ENCODE peak calls at places on chromosomes 11 and 22, in seven cellular contexts. K is CD8-positive, alpha-beta T cell; Z is activated CD8-positive, alpha-beta T cell treated with anti-CD3 and anti-CD28 coated beads for 36 hours; O is lower lobe of right lung; W is endodermal cell; Q is GM13977; V is transverse colon. A is an unnamed sample.

GRCh38 chr22:44317886-44318637 is 5.3 kb upstream of the SHISAL1 start:
- DNase-seq in K (no peak), Z (no peak), O (no peak), W (no peak), Q (no peak), V (no peak), A (no peak)

GRCh38 chr11:19447150-19447566 is 206.4 kb upstream of the E2F8 start:
- DNase-seq in K (no peak), Z (no peak), O (no peak), W (no peak), Q (no peak), V (no peak), A (no peak)

GRCh38 chr11:2196970-2197770 is 25.6 kb upstream of the TH start:
- DNase-seq in K (peak), Z (peak), O (peak), W (peak), Q (peak), V (peak), A (peak)

GRCh38 chr11:19978668-19979518 is 181.4 kb downstream of the DBX1 start:
- DNase-seq in K (no peak), Z (peak), O (peak), W (no peak), Q (peak), V (no peak), A (no peak)

GRCh38 chr11:44110231-44110679 is 14.8 kb downstream of the EXT2 start:
- DNase-seq in K (peak), Z (peak), O (no peak), W (peak), Q (peak), V (peak), A (peak)

GRCh38 chr22:25362883-25363240 is 143.4 kb downstream of the CRYBB2 start:
- DNase-seq in K (no peak), Z (no peak), O (peak), W (no peak), Q (no peak), V (no peak), A (no peak)

GRCh38 chr11:77152846-77153245 is 24.8 kb downstream of the MYO7A start:
- DNase-seq in K (no peak), Z (no peak), O (no peak), W (no peak), Q (no peak), V (no peak), A (no peak)

GRCh38 chr11:98835336-98835735 is 185.4 kb upstream of the CNTN5 start:
- DNase-seq in K (no peak), Z (no peak), O (no peak), W (no peak), Q (no peak), V (no peak), A (no peak)

GRCh38 chr11:9132203-9132878 is 40.9 kb upstream of the SCUBE2 start:
- DNase-seq in K (no peak), Z (no peak), O (no peak), W (no peak), Q (no peak), V (no peak), A (no peak)

GRCh38 chr11:74268451-74268850 is 43.0 kb downstream of the P4HA3 start:
- DNase-seq in K (no peak), Z (no peak), O (no peak), W (no peak), Q (no peak), V (no peak), A (no peak)

GRCh38 chr22:48944433-48944755 is 883.3 kb downstream of the BRD1 start:
- DNase-seq in K (no peak), Z (no peak), O (no peak), W (no peak), Q (no peak), V (no peak), A (peak)

GRCh38 chr22:27866136-27867091 is 52.6 kb downstream of the PITPNB start:
- DNase-seq in K (no peak), Z (no peak), O (no peak), W (no peak), Q (no peak), V (no peak), A (no peak)

GRCh38 chr11:96026310-96026709 is 102.4 kb upstream of the MTMR2 start:
- DNase-seq in K (no peak), Z (no peak), O (no peak), W (no peak), Q (no peak), V (no peak), A (no peak)

GRCh38 chr11:115721309-115722007 is 217.2 kb upstream of the CADM1 start:
- DNase-seq in K (no peak), Z (no peak), O (no peak), W (peak), Q (no peak), V (no peak), A (no peak)

GRCh38 chr11:123829745-123830144 is 23.6 kb upstream of the OR6M1 start:
- DNase-seq in K (no peak), Z (no peak), O (no peak), W (no peak), Q (no peak), V (no peak), A (no peak)

GRCh38 chr11:126564588-126564987 is 209.1 kb downstream of the ST3GAL4 start:
- DNase-seq in K (no peak), Z (no peak), O (no peak), W (peak), Q (no peak), V (no peak), A (no peak)

GRCh38 chr11:101707477-101707876 is 123.7 kb upstream of the TRPC6 start:
- DNase-seq in K (no peak), Z (no peak), O (no peak), W (peak), Q (no peak), V (no peak), A (no peak)

GRCh38 chr11:2700415-2701211 is 819 bp upstream of the KCNQ1OT1 start:
- DNase-seq in K (no peak), Z (peak), O (peak), W (peak), Q (peak), V (peak), A (no peak)

GRCh38 chr11:121448431-121448941 is 3.6 kb upstream of the SORL1 start:
- DNase-seq in K (no peak), Z (peak), O (no peak), W (no peak), Q (no peak), V (no peak), A (no peak)

GRCh38 chr11:121105063-121105480 is 4.0 kb downstream of the TECTA start:
- DNase-seq in K (no peak), Z (no peak), O (no peak), W (no peak), Q (no peak), V (no peak), A (no peak)

GRCh38 chr22:28146401-28147304 is 227.6 kb upstream of the PITPNB start:
- DNase-seq in K (no peak), Z (no peak), O (no peak), W (no peak), Q (no peak), V (no peak), A (no peak)

GRCh38 chr11:10303558-10304363 is 1.1 kb upstream of the ADM start:
- DNase-seq in K (no peak), Z (peak), O (peak), W (peak), Q (no peak), V (peak), A (no peak)

GRCh38 chr11:43212279-43212678 is 99.5 kb upstream of the API5 start:
- DNase-seq in K (no peak), Z (no peak), O (no peak), W (peak), Q (no peak), V (no peak), A (no peak)

GRCh38 chr22:44587004-44587793 is 89.2 kb upstream of the RTL6 start:
- DNase-seq in K (no peak), Z (peak), O (peak), W (peak), Q (peak), V (no peak), A (no peak)

GRCh38 chr22:31248138-31248745 is 36.1 kb downstream of the LIMK2 start:
- DNase-seq in K (peak), Z (peak), O (peak), W (peak), Q (peak), V (peak), A (no peak)

GRCh38 chr11:23288001-23288783 is 427.9 kb upstream of the CCDC179 start:
- DNase-seq in K (no peak), Z (no peak), O (no peak), W (no peak), Q (no peak), V (no peak), A (no peak)

GRCh38 chr11:95933594-95933993 is 9.7 kb upstream of the MTMR2 start:
- DNase-seq in K (no peak), Z (no peak), O (no peak), W (no peak), Q (no peak), V (no peak), A (no peak)

GRCh38 chr22:25146311-25146710 is 53.3 kb upstream of the CRYBB3 start:
- DNase-seq in K (no peak), Z (no peak), O (no peak), W (no peak), Q (no peak), V (no peak), A (no peak)

GRCh38 chr11:75270896-75271415 is 30.4 kb downstream of the TPBGL start:
- DNase-seq in K (no peak), Z (peak), O (no peak), W (peak), Q (peak), V (peak), A (no peak)
- TF ChIP-seq CTCF in K (peak), Z (peak), O (no peak), W (peak), Q (peak), V (no peak), A (no peak)

DNA sequence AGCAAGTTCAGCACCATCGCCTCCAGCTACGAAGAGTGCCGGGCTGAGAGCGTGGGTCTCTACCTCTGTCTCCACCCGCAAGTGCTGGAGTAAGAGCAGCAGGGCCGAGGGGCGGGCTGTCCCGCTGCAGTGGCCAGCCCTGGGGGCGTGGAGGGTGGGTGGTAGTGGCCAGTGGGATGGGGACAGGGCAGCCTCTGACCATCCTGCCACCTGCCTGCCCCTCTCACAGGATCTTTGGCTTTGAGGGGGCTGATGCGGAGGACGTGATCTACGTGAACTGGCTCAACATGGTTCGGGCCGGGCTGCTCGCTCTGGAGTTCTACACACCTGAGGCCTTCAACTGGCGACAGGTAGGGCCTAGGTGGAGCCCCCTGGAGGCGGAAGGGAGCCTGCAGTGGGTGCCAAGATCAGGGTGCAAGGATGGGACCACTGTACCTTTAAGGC is 15.0 kb upstream of the BBS1 start:
- DNase-seq in K (no peak), Z (peak), O (no peak), W (peak), Q (no peak), V (no peak), A (no peak)
- TF ChIP-seq CTCF in K (no peak), Z (peak), O (no peak), W (peak), Q (peak), V (no peak), A (peak)

GRCh38 chr22:39220450-39220849 is 24.3 kb downstream of the PDGFB start:
- DNase-seq in K (no peak), Z (no peak), O (peak), W (peak), Q (no peak), V (no peak), A (no peak)

GRCh38 chr22:39220897-39221850 is 23.6 kb downstream of the PDGFB start:
- DNase-seq in K (no peak), Z (no peak), O (peak), W (peak), Q (no peak), V (no peak), A (no peak)

GRCh38 chr22:39223091-39223710 is 21.6 kb downstream of the PDGFB start:
- DNase-seq in K (no peak), Z (peak), O (peak), W (peak), Q (no peak), V (no peak), A (no peak)

GRCh38 chr22:39224550-39224949 is 20.2 kb downstream of the PDGFB start:
- DNase-seq in K (no peak), Z (no peak), O (no peak), W (no peak), Q (no peak), V (no peak), A (no peak)

GRCh38 chr22:39221999-39222686 is 22.6 kb downstream of the PDGFB start:
- DNase-seq in K (no peak), Z (no peak), O (peak), W (peak), Q (no peak), V (no peak), A (no peak)
- TF ChIP-seq CTCF in K (no peak), Z (no peak), O (no peak), W (no peak), Q (no peak), V (no peak), A (no peak)

GRCh38 chr11:119371067-119371601 is 10.4 kb downstream of the USP2 start:
- DNase-seq in K (no peak), Z (no peak), O (no peak), W (no peak), Q (no peak), V (no peak), A (no peak)

GRCh38 chr11:119372260-119373058 is 9.0 kb downstream of the USP2 start:
- DNase-seq in K (no peak), Z (no peak), O (no peak), W (peak), Q (no peak), V (no peak), A (no peak)

GRCh38 chr11:119373059-119373875 is 8.2 kb downstream of the USP2 start:
- DNase-seq in K (no peak), Z (peak), O (no peak), W (no peak), Q (no peak), V (no peak), A (no peak)

GRCh38 chr11:119370486-119371046 is 10.9 kb downstream of the USP2 start:
- DNase-seq in K (no peak), Z (no peak), O (no peak), W (peak), Q (no peak), V (peak), A (no peak)

GRCh38 chr11:119371778-119372182 is 9.7 kb downstream of the USP2 start:
- DNase-seq in K (no peak), Z (no peak), O (no peak), W (peak), Q (no peak), V (no peak), A (no peak)
- TF ChIP-seq CTCF in K (no peak), Z (no peak), O (no peak), W (no peak), Q (no peak), V (no peak), A (no peak)

GRCh38 chr11:68341557-68342458 is 29.4 kb downstream of the LRP5 start:
- DNase-seq in K (no peak), Z (no peak), O (no peak), W (no peak), Q (no peak), V (no peak), A (no peak)
- TF ChIP-seq CTCF in K (no peak), Z (no peak), O (no peak), W (peak), Q (no peak), V (no peak), A (no peak)

GRCh38 chr22:19704355-19705015 is 9.8 kb upstream of the SEPTIN5 start:
- DNase-seq in K (no peak), Z (no peak), O (no peak), W (no peak), Q (no peak), V (no peak), A (no peak)

GRCh38 chr22:19706661-19707151 is 7.6 kb upstream of the SEPTIN5 start:
- DNase-seq in K (no peak), Z (no peak), O (no peak), W (peak), Q (no peak), V (no peak), A (no peak)

GRCh38 chr22:19707347-19708322 is 6.7 kb upstream of the SEPTIN5 start:
- DNase-seq in K (no peak), Z (no peak), O (peak), W (peak), Q (no peak), V (no peak), A (no peak)

GRCh38 chr22:19703869-19704268 is 10.4 kb upstream of the SEPTIN5 start:
- DNase-seq in K (no peak), Z (no peak), O (peak), W (peak), Q (no peak), V (no peak), A (no peak)

DNA sequence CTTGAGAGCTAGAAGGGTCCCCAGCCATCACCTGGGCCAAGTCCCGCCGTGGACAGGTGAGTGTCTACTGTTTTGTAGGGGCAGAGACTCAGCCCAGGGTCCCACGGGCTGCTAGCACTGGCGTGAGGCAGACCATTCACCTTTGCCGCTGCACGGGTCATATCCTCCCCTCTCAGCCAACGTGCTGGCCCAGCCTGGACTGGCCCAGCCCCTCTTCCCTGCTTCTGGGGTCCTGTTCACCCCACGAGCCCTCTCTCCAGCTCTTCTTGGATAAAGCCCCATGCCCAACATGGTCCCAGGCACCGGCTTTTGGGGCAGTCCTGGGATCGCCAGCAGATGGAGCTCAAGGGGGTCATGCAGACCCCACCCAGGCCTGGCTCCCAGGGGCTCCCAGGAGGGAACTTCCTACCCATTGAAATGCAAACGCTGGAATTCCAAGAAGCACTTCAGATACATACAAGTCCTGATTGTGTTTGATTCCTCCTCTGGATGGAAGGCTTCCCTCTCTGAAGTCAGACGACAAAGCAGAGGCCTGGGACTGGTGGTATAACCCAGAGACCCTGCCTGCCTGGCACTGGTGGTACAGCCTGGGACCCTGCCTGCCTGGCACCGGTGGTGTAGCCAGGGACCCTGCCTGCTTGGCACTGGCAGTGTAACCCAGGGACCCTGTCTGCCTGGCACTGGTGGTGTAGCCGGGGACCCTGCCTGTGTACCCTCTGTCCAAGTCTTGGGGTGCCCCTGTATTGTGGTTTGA is 8.9 kb upstream of the SEPTIN5 start:
- DNase-seq in K (no peak), Z (no peak), O (peak), W (peak), Q (no peak), V (no peak), A (no peak)
- TF ChIP-seq CTCF in K (no peak), Z (no peak), O (no peak), W (peak), Q (no peak), V (no peak), A (peak)

GRCh38 chr11:86515297-86516094 is 140.8 kb downstream of the CCDC81 start:
- DNase-seq in K (no peak), Z (no peak), O (no peak), W (peak), Q (no peak), V (no peak), A (no peak)
- TF ChIP-seq CTCF in K (no peak), Z (no peak), O (no peak), W (no peak), Q (no peak), V (no peak), A (no peak)

DNA sequence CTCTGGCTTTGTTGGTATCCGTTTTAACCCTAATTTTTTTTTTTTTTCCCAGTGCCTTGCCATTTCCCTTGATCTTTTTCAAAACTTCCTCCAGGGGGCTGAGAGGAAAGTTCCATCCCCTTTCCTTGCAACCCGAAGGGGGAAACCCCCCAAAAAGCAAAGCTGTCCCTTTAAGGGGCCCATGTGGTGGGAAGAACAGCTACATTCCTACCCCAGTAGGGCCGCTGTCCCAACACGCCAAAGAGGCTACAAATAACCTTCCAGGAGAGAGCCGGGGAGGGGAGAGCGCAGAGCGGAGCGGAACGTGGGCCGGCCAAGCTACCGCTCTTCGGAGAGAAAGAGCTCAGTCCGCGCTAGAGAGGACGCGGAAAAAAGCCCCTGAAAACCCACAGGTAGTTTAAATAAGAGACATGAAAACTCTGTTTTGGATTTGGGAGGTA is 1.7 kb downstream of the LRP4 start:
- DNase-seq in K (no peak), Z (peak), O (no peak), W (peak), Q (peak), V (peak), A (peak)
- TF ChIP-seq CTCF in K (no peak), Z (no peak), O (no peak), W (peak), Q (no peak), V (no peak), A (peak)

DNA sequence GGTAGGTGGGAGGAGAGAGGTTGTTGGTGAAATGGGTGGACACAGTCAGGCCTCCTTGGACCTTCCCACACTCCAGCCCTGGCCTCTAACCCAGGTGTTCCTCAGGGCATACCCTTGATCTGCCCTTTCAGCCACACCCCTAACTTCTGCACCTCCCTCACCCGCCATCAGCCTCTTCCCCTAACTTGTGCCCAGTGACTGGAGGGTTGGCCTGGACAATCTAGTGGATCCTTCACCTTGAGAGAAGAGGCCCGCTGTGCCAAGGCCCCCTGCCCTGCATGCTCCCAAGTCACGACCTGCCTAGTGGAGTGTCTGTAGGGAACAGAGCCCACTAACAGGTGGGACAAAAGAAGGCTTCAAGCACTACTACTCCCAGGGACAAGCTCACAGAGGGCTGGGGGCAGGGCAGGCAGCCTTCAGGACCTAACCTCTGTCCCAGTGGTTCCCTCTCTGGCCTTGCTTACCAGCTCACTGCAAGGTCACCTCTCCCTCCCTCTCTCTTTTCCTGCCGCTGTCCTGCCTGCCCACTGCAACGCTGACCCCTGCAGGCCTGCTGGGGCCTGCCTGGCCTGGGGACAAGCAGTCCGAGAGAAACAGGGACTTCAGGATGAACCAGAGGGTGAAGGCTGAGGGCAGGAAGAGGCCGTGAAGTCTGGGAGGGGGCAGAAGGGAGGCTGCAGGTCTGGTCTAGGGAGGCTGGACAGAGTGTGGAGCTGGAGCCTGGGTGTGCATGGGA is 3.3 kb downstream of the SYT7 start:
- DNase-seq in K (no peak), Z (no peak), O (no peak), W (peak), Q (no peak), V (no peak), A (peak)
- TF ChIP-seq CTCF in K (no peak), Z (no peak), O (no peak), W (peak), Q (no peak), V (no peak), A (peak)

A was measured in progenitor cell of endocrine pancreas.